ENCODE peak calls at places on chromosomes 7 and 10, in six cellular contexts. F is tibial artery, Y is adrenal gland, W is IMR-90, U is right lobe of liver, L is ascending aorta. H is an unnamed sample.

GRCh38 chr10:114489521-114490310 is 85.4 kb upstream of the AFAP1L2 start:
- DNase-seq in L (no peak), Y (no peak), F (no peak), W (no peak), U (no peak), H (no peak)

GRCh38 chr10:132627736-132628512 is 90.3 kb downstream of the INPP5A start:
- DNase-seq in W (peak; percentile 50), F (peak; percentile 88), Y (no peak), U (peak; percentile 50), L (peak; percentile 86), H (peak; percentile 26)

GRCh38 chr10:83765711-83766110 is 373.6 kb upstream of the GHITM start:
- DNase-seq in W (no peak), U (no peak), Y (no peak), F (no peak), L (no peak), H (no peak)

GRCh38 chr10:77836299-77836820 is 90.2 kb downstream of the DLG5 start:
- DNase-seq in F (no peak), W (peak; percentile 22), U (peak; percentile 66), L (peak; percentile 73), Y (peak; percentile 66), H (peak; percentile 63)

GRCh38 chr10:3786295-3786981 is 1.4 kb upstream of the KLF6 start:
- DNase-seq in F (no peak), W (peak; percentile 42), L (no peak), Y (peak; percentile 51), U (peak; percentile 86), H (no peak)

GRCh38 chr10:45421231-45422097 is 47.4 kb downstream of the ALOX5 start:
- DNase-seq in F (no peak), W (no peak), L (no peak), U (no peak), Y (no peak), H (no peak)

GRCh38 chr10:46541017-46541661 is 15.3 kb downstream of the GPRIN2 start:
- DNase-seq in W (no peak), U (peak; percentile 68), F (peak; percentile 67), L (peak; percentile 69), Y (no peak), H (no peak)

GRCh38 chr7:151309306-151309705 is 32.3 kb upstream of the NUB1 start:
- DNase-seq in U (no peak), L (peak; percentile 42), W (peak; percentile 80), F (no peak), Y (peak; percentile 6), H (no peak)

GRCh38 chr7:150944066-150945042 is 33.8 kb downstream of the KCNH2 start:
- DNase-seq in F (peak; percentile 56), W (no peak), L (peak; percentile 45), U (peak; percentile 33), Y (no peak), H (no peak)

GRCh38 chr7:151697515-151697895 is 177.8 kb upstream of the RHEB start:
- DNase-seq in W (no peak), U (no peak), F (no peak), L (no peak), Y (no peak), H (no peak)

GRCh38 chr7:129803546-129804081 is 149.1 kb downstream of the UBE2H start:
- DNase-seq in L (no peak), Y (no peak), F (no peak), W (no peak), U (no peak), H (no peak)

GRCh38 chr7:138000081-138000701 is 1.7 kb downstream of the CREB3L2 start:
- DNase-seq in F (peak; percentile 88), L (peak; percentile 86), Y (peak; percentile 47), W (peak; percentile 98), U (no peak), H (peak; percentile 98)

GRCh38 chr7:66047426-66047825 is 28.2 kb upstream of the ASL start:
- DNase-seq in F (no peak), U (no peak), L (no peak), Y (no peak), W (peak; percentile 95), H (peak; percentile 98)

GRCh38 chr7:17706734-17707133 is 233.6 kb downstream of the SNX13 start:
- DNase-seq in W (peak; percentile 72), L (no peak), F (no peak), Y (peak; percentile 34), U (no peak), H (peak; percentile 56)

GRCh38 chr10:88903715-88904114 is 23.7 kb downstream of the STAMBPL1 start:
- DNase-seq in F (no peak), Y (no peak), L (no peak), U (no peak), W (no peak), H (no peak)
- H3K36me3 ChIP-seq in F (no peaks in the 10 kb centered on the region), Y (peaks cover 25% of the 10 kb centered on the region), L (no peaks in the 10 kb centered on the region), U (no peaks in the 10 kb centered on the region), W (peaks cover 39% of the 10 kb centered on the region), H (peaks cover 6% of the 10 kb centered on the region)

DNA sequence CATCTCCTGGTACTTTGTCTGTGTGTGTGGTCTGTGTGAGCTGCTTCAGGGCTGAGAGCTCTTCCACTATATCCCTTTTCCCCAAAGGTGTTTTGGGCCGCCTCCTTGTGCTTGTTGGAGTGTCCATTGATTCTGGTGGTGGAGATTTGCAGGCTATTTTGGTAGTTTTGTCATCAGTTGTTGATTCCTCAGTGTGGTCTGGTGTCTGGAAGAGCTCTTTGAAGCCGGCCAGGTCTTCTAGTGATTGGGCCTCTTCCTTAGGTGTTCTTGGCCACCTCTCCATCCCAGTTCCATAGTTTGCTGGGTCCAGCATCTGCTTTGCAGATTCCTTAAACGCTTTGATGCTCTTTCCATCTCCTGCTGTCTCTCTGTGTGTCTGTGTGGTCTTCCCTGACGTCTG is 20.8 kb downstream of the MKI67 start:
- DNase-seq in W (no peak), F (no peak), L (no peak), U (no peak), Y (no peak), H (no peak)
- H3K36me3 ChIP-seq in W (peaks cover 45% of the 10 kb centered on the region), F (no peaks in the 10 kb centered on the region), L (no peaks in the 10 kb centered on the region), U (no peaks in the 10 kb centered on the region), Y (no peaks in the 10 kb centered on the region), H (peaks cover 2% of the 10 kb centered on the region)

GRCh38 chr10:7377614-7378248 is 33.1 kb downstream of the SFMBT2 start:
- DNase-seq in Y (no peak), U (no peak), L (no peak), W (no peak), F (no peak), H (no peak)
- H3K36me3 ChIP-seq in Y (no peaks in the 10 kb centered on the region), U (no peaks in the 10 kb centered on the region), L (no peaks in the 10 kb centered on the region), W (no peaks in the 10 kb centered on the region), F (no peaks in the 10 kb centered on the region), H (no peaks in the 10 kb centered on the region)

GRCh38 chr7:18821554-18821953 is 295.9 kb downstream of the TWIST1 start:
- DNase-seq in F (no peak), U (no peak), L (no peak), Y (no peak), W (no peak), H (no peak)

GRCh38 chr7:18829101-18829486 is 288.3 kb downstream of the TWIST1 start:
- DNase-seq in F (no peak), L (no peak), U (no peak), W (no peak), Y (no peak), H (no peak)

GRCh38 chr7:18828333-18829100 is 288.9 kb downstream of the TWIST1 start:
- DNase-seq in W (no peak), L (no peak), F (no peak), Y (no peak), U (no peak), H (no peak)

GRCh38 chr7:18820981-18821380 is 296.5 kb downstream of the TWIST1 start:
- DNase-seq in U (no peak), L (no peak), Y (no peak), W (no peak), F (no peak), H (no peak)

DNA sequence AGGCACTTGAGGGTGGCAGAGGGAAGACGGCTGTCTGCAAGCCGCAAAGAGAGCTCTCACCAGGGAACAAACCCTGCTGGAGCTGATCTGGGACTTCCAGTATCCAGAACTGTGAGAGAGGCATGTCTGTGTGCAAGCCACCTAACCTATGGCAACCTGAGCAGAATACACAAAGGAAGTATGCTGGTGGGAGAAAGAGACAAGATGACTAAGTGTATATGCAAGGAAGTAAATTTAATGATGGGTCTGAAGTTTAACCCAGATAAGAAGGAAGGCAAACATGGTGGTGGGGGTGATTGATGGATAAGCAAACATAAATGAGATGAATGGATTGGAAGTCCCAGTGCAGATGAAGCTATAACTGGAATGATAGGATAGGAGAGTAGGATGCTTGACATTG is 293.3 kb downstream of the TWIST1 start:
- DNase-seq in L (no peak), U (no peak), W (no peak), Y (no peak), F (no peak), H (no peak)
- H3K36me3 ChIP-seq in L (no peaks in the 10 kb centered on the region), U (no peaks in the 10 kb centered on the region), W (no peaks in the 10 kb centered on the region), Y (no peaks in the 10 kb centered on the region), F (no peaks in the 10 kb centered on the region), H (no peaks in the 10 kb centered on the region)

DNA sequence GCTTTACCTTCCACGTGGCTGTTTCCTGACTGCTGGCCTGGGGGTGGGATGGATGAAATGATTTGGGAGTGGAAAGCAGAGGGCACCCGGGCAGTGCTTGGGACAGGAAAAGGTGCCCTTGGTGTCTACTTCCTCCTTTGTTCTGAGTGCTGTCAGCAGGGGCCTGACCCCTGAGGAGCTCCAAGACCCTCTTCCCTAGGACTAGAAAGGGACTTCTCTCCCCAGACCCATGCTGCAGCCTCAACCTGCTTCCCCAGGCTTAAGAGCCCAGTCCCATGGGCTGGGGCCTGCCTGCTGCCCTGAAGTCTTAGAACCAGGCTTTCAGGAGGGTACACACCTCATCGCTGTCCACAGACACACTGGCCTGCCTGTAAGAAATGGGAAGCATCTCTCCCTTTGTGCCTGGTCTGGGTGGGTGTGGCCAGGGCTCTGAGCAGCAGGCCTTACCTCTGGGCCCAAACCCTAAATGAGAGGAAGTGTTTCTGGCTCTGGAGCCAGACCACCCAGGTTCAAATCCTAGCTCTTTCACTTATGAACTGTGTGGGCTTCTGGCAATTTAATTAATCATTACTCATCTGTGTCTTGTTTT is 12.9 kb downstream of the CDH23 start:
- DNase-seq in W (no peak), Y (no peak), F (no peak), L (peak; percentile 45), U (no peak), H (no peak)
- H3K36me3 ChIP-seq in W (no peaks in the 10 kb centered on the region), Y (no peaks in the 10 kb centered on the region), F (no peaks in the 10 kb centered on the region), L (no peaks in the 10 kb centered on the region), U (no peaks in the 10 kb centered on the region), H (no peaks in the 10 kb centered on the region)

DNA sequence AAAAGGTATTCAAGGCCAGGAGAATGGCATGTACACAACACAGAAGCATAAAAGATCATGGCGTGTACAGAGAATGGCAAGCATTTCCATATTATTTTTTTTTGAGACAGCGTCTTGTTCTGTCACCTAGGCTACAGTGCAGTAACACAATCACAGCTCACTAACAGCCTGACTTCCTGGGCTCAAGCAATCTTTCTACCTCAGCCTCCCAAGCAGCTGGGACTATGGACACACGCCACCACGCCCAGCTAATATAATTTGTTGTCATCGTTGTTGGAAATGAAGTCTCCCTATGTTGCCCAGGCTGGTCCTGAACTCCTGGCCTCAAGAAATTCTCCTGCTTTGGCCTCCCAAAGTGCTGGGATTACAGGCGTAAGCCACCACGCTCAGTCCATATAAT is 27.3 kb downstream of the ANXA7 start:
- DNase-seq in Y (no peak), W (no peak), F (no peak), U (no peak), L (no peak), H (no peak)
- H3K36me3 ChIP-seq in Y (peaks cover 77% of the 10 kb centered on the region), W (peaks cover 36% of the 10 kb centered on the region), F (peaks cover 74% of the 10 kb centered on the region), U (peaks cover 59% of the 10 kb centered on the region), L (peaks cover 78% of the 10 kb centered on the region), H (peaks cover 40% of the 10 kb centered on the region)

GRCh38 chr7:134792968-134793367 is 13.5 kb downstream of the CALD1 start:
- DNase-seq in F (peak; percentile 91), L (peak; percentile 79), W (peak; percentile 63), Y (no peak), U (no peak), H (peak; percentile 92)
- H3K36me3 ChIP-seq in F (no peaks in the 10 kb centered on the region), L (no peaks in the 10 kb centered on the region), W (peaks cover 20% of the 10 kb centered on the region), Y (no peaks in the 10 kb centered on the region), U (no peaks in the 10 kb centered on the region), H (peaks cover 23% of the 10 kb centered on the region)